ENCODE peak calls at places on chromosome 20, in four cellular contexts. Y is astrocyte of the spinal cord, P is AG04450, G is fibroblast of the aortic adventitia. C is an unnamed sample.
A peak's percentile ranks its signal among the peaks of the same experiment; 100 is the strongest.

GRCh38 chr20:9617940-9618339 is 103.5 kb downstream of the LAMP5 start:
- DNase-seq in G (peak; percentile 27), P (no peak), Y (peak; percentile 27), C (no peak)

GRCh38 chr20:34834459-34834893 is 9.0 kb upstream of the NCOA6 start:
- DNase-seq in Y (peak; percentile 51), P (no peak), G (peak; percentile 59), C (no peak)

GRCh38 chr20:59123011-59123676 is 40.5 kb upstream of the ZNF831 start:
- DNase-seq in G (no peak), Y (no peak), P (no peak), C (no peak)

GRCh38 chr20:35307666-35308653 is 15.7 kb upstream of the FAM83C start:
- DNase-seq in G (peak; percentile 87), Y (peak; percentile 82), P (no peak), C (no peak)

GRCh38 chr20:8116067-8116811 is 15.8 kb upstream of the PLCB1 start:
- DNase-seq in Y (peak; percentile 46), G (peak; percentile 85), P (peak; percentile 61), C (no peak)

GRCh38 chr20:15491564-15491963 is 1081.7 kb downstream of the KIF16B start:
- DNase-seq in Y (no peak), P (no peak), G (no peak), C (no peak)

GRCh38 chr20:50387996-50388332 is 122.2 kb upstream of the PTPN1 start:
- DNase-seq in G (no peak), Y (peak; percentile 20), P (no peak), C (no peak)

GRCh38 chr20:33790571-33790970 is 20.6 kb upstream of the CHMP4B start:
- DNase-seq in P (no peak), Y (no peak), G (no peak), C (no peak)

GRCh38 chr20:24764825-24765224 is 184.2 kb upstream of the CST7 start:
- DNase-seq in G (no peak), P (no peak), Y (no peak), C (no peak)

GRCh38 chr20:23143098-23143497 is 57.0 kb upstream of the CD93 start:
- DNase-seq in P (no peak), G (peak; percentile 75), Y (peak; percentile 79), C (no peak)

GRCh38 chr20:11247059-11247630 is 573.3 kb upstream of the JAG1 start:
- DNase-seq in G (no peak), Y (no peak), P (no peak), C (no peak)

GRCh38 chr20:31785089-31785488 is 34.1 kb upstream of the MYLK2 start:
- DNase-seq in P (no peak), G (no peak), Y (no peak), C (no peak)

GRCh38 chr20:1995531-1996310 is 1.9 kb upstream of the PDYN start:
- DNase-seq in P (no peak), Y (no peak), G (no peak), C (no peak)

GRCh38 chr20:61699184-61700066 is 366.3 kb downstream of the TAF4 start:
- DNase-seq in G (no peak), Y (no peak), P (no peak), C (no peak)

GRCh38 chr20:23018941-23019340 is 16.2 kb upstream of the SSTR4 start:
- DNase-seq in G (no peak), Y (no peak), P (no peak), C (no peak)

GRCh38 chr20:25057234-25058050 is 497 bp downstream of the ACSS1 start:
- DNase-seq in P (no peak), Y (peak; percentile 19), G (peak; percentile 24), C (peak; percentile 90)

GRCh38 chr20:58340853-58341252 is 31.3 kb downstream of the RAB22A start:
- DNase-seq in Y (no peak), G (no peak), P (no peak), C (no peak)

GRCh38 chr20:35523298-35523888 is 6.1 kb downstream of the C20orf173 start:
- DNase-seq in P (no peak), G (no peak), Y (no peak), C (no peak)

GRCh38 chr20:18191336-18191735 is 53.7 kb downstream of the KAT14 start:
- DNase-seq in P (no peak), Y (no peak), G (no peak), C (no peak)

GRCh38 chr20:10360878-10361277 is 73.1 kb downstream of the MKKS start:
- DNase-seq in G (peak; percentile 40), P (no peak), Y (peak; percentile 32), C (no peak)

GRCh38 chr20:59644371-59644939 is 40.1 kb downstream of the PHACTR3 start:
- DNase-seq in Y (no peak), P (no peak), G (no peak), C (no peak)

GRCh38 chr20:48709744-48710143 is 118.1 kb downstream of the PREX1 start:
- DNase-seq in P (no peak), Y (no peak), G (peak; percentile 57), C (no peak)

GRCh38 chr20:2873747-2874041 is 413 bp downstream of the PTPRA start:
- DNase-seq in Y (peak; percentile 23), P (no peak), G (peak; percentile 19), C (no peak)

GRCh38 chr20:51542033-51542893 is at the start of gene NFATC2:
- DNase-seq in P (no peak), G (no peak), Y (no peak), C (peak; percentile 70)

GRCh38 chr20:5557123-5557522 is 193.1 kb upstream of the SHLD1 start:
- DNase-seq in G (peak; percentile 36), P (no peak), Y (peak; percentile 50), C (peak; percentile 44)

GRCh38 chr20:8756410-8756809 is 312.5 kb upstream of the PLCB4 start:
- DNase-seq in Y (peak; percentile 91), G (peak; percentile 66), P (peak; percentile 57), C (no peak)

GRCh38 chr20:23136893-23137745 is 51.0 kb upstream of the CD93 start:
- DNase-seq in Y (no peak), G (no peak), P (no peak), C (no peak)

GRCh38 chr20:13202553-13202952 is 18.5 kb upstream of the ISM1 start:
- DNase-seq in P (no peak), Y (no peak), G (no peak), C (no peak)

GRCh38 chr20:63967330-63968135 is 2.2 kb downstream of the ZNF512B start:
- DNase-seq in G (no peak), Y (no peak), P (no peak), C (no peak)

GRCh38 chr20:48455606-48456360 is 372.0 kb downstream of the PREX1 start:
- DNase-seq in P (no peak), G (no peak), Y (no peak), C (no peak)

GRCh38 chr20:64006490-64006889 is 25.6 kb downstream of the PRPF6 start:
- DNase-seq in G (no peak), Y (no peak), P (no peak), C (no peak)

GRCh38 chr20:11130554-11131166 is 456.9 kb upstream of the JAG1 start:
- DNase-seq in P (no peak), G (no peak), Y (no peak), C (no peak)

GRCh38 chr20:50519036-50519780 is 9.0 kb downstream of the PTPN1 start:
- DNase-seq in P (no peak), G (no peak), Y (no peak), C (no peak)

GRCh38 chr20:52676282-52676995 is 295.7 kb upstream of the TSHZ2 start:
- DNase-seq in G (no peak), Y (no peak), P (no peak), C (no peak)

GRCh38 chr20:40532103-40532502 is 156.9 kb downstream of the MAFB start:
- DNase-seq in Y (no peak), P (no peak), G (peak; percentile 3), C (no peak)
- TF ChIP-seq CTCF in Y (peak; percentile 8), P (peak; percentile 16), G (peak; percentile 18), C (no peak)

GRCh38 chr20:47303736-47304135 is 52.8 kb downstream of the ZMYND8 start:
- DNase-seq in G (no peak), P (no peak), Y (no peak), C (no peak)
- TF ChIP-seq CTCF in G (peak; percentile 10), P (no peak), Y (no peak), C (no peak)

GRCh38 chr20:46089076-46089337 is 755 bp downstream of the NCOA5 start:
- DNase-seq in G (no peak), Y (no peak), P (no peak), C (no peak)

GRCh38 chr20:46087161-46087560 is 2.6 kb downstream of the NCOA5 start:
- DNase-seq in P (no peak), G (peak; percentile 52), Y (peak; percentile 13), C (no peak)

GRCh38 chr20:46088409-46089075 is 1.2 kb downstream of the NCOA5 start:
- DNase-seq in P (no peak), Y (peak; percentile 12), G (peak; percentile 31), C (no peak)

GRCh38 chr20:46090095-46090388 is 280 bp upstream of the NCOA5 start:
- DNase-seq in G (no peak), P (no peak), Y (no peak), C (no peak)

GRCh38 chr20:46089338-46090094 is at the start of gene NCOA5:
- DNase-seq in Y (peak; percentile 97), G (peak; percentile 94), P (peak; percentile 86), C (peak; percentile 91)
- TF ChIP-seq CTCF in Y (no peak), G (no peak), P (peak; percentile 5), C (no peak)

DNA sequence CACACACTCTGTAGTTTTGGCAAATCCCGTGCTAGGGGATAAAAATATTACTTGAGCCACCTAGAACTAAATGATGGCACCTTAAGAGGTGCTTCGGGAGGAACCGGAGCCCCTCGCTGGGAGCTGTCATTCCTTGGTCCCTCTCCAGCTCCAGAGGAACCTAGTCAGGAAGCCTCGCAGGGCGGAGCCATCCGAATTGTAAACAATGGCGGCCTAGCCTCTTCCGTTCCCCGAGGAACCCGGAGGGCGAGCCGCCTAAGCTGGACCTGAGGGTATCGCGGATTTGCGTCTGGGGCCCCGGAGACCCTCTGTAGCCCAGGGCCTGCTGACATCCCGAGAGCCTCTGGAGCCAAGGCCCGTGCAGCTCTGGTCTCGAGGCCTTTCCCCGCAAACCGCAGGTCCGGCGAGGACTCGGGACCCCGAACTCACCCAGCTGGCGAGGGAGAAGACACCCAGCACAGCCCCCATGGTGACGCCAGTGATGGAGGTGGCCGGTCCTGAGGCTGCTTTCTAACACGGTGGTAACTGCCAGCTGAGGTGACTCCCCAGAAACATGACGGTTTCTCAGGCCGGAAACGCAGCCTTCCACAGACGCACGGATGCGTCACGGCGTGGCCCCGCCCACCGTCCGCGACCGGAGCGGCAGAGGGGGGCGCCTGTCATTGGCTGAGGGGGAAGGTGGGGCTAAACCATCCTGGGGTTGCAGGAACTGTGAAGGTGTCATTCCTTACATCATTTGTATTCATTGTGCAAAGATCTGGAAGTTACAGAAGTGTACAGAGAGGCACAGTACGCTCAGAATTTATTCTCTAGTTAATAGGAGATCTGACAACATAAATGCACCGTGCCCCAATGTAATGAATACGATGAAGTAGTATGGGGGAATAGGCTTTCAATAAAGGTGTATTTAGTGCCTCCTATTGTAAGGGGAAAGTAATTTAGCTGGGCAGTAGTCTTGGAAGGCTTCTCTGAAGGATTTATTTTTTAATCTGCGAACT is at the start of gene SERINC3:
- DNase-seq in G (peak; percentile 95), P (peak; percentile 80), Y (peak; percentile 97), C (peak; percentile 99)
- TF ChIP-seq CTCF in G (peak; percentile 20), P (peak; percentile 16), Y (peak; percentile 20), C (no peak)